ENCODE peak calls at places on chromosome 15, in four cellular contexts. D is kidney, Y is fibroblast of lung, N is testis. M is an unnamed sample.
A peak's percentile ranks its signal among the peaks of the same experiment; 100 is the strongest.

GRCh38 chr15:28933710-28934445 is 48.1 kb downstream of the APBA2 start:
- DNase-seq in Y (peak; percentile 37), N (no peak), D (peak; percentile 61), M (no peak)

GRCh38 chr15:48392356-48392755 is 61.1 kb downstream of the DUT start:
- DNase-seq in N (peak; percentile 75), D (no peak), Y (peak; percentile 87), M (no peak)

GRCh38 chr15:31399544-31400171 is 73.0 kb downstream of the KLF13 start:
- DNase-seq in D (peak; percentile 73), Y (peak; percentile 36), N (no peak), M (no peak)

GRCh38 chr15:78389356-78389755 is 48.7 kb upstream of the IREB2 start:
- DNase-seq in D (no peak), Y (peak; percentile 6), N (no peak), M (no peak)

GRCh38 chr15:64247906-64248541 is 85.2 kb upstream of the PPIB start:
- DNase-seq in D (no peak), Y (peak; percentile 93), N (no peak), M (no peak)

GRCh38 chr15:79674124-79674465 is 222.7 kb downstream of the MTHFS start:
- DNase-seq in D (no peak), Y (no peak), N (no peak), M (peak; percentile 11)

GRCh38 chr15:92018535-92019239 is 165.2 kb downstream of the SLCO3A1 start:
- DNase-seq in N (no peak), Y (no peak), D (no peak), M (no peak)

GRCh38 chr15:61379005-61379404 is 149.9 kb upstream of the RORA start:
- DNase-seq in D (no peak), Y (no peak), N (no peak), M (no peak)

GRCh38 chr15:74327756-74328155 is 39.7 kb downstream of the CYP11A1 start:
- DNase-seq in N (no peak), Y (peak; percentile 34), D (no peak), M (no peak)

GRCh38 chr15:64334530-64334929 is 21.4 kb downstream of the CSNK1G1 start:
- DNase-seq in Y (no peak), N (no peak), D (no peak), M (peak; percentile 49)

GRCh38 chr15:59456114-59456513 is 18.1 kb downstream of the FAM81A start:
- DNase-seq in N (no peak), Y (no peak), D (peak; percentile 84), M (no peak)

GRCh38 chr15:72131922-72132321 is 13.7 kb downstream of the SENP8 start:
- DNase-seq in N (no peak), Y (no peak), D (no peak), M (no peak)

GRCh38 chr15:92118162-92118935 is 264.8 kb downstream of the SLCO3A1 start:
- DNase-seq in N (no peak), Y (peak; percentile 60), D (no peak), M (no peak)

GRCh38 chr15:83304861-83305661 is 20.6 kb upstream of the BNC1 start:
- DNase-seq in D (no peak), Y (peak; percentile 51), N (no peak), M (no peak)

GRCh38 chr15:66132251-66132816 is 121.2 kb downstream of the MEGF11 start:
- DNase-seq in Y (no peak), D (no peak), N (no peak), M (peak; percentile 66)

GRCh38 chr15:101358895-101359294 is 63.8 kb upstream of the SNRPA1 start:
- DNase-seq in D (peak; percentile 16), N (no peak), Y (peak; percentile 2), M (no peak)
- TF ChIP-seq CTCF in D (no peak), N (no peak), Y (no peak), M (no peak)

DNA sequence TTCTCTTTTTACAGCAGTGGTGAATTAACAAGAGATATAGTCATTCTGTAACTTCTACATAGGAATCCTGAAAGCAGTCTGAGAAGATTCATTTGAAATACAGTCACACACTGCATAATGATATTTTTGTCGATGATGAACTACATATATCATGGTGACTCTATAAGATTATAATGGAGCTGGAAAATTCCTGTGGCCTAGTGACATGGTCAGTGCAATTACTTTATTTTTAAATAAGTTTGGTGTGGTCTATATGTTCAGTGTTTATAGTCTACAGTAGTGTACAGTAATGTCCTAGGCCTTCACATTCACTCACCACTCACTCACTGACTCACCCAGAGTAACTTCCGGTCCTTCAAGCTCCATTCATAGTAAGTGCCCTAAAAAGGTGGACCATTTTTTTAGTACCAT is 511.4 kb upstream of the MCTP2 start:
- DNase-seq in D (no peak), N (no peak), Y (peak; percentile 56), M (no peak)
- H3K27ac ChIP-seq in D (no peak overlapping the region), N (no peak overlapping the region), Y (no peak overlapping the region), M (no peak overlapping the region)

GRCh38 chr15:42796955-42797779 is 60.2 kb upstream of the CDAN1 start:
- DNase-seq in D (no peak), N (no peak), Y (no peak), M (no peak)
- TF ChIP-seq CTCF in D (no peak), N (no peak), Y (no peak), M (peak; percentile 2)

GRCh38 chr15:68712886-68713285 is 107.8 kb downstream of the ANP32A start:
- DNase-seq in Y (no peak), N (no peak), D (no peak), M (no peak)

GRCh38 chr15:68710536-68710935 is 110.2 kb downstream of the ANP32A start:
- DNase-seq in N (no peak), D (no peak), Y (no peak), M (no peak)

GRCh38 chr15:68711406-68711805 is 109.3 kb downstream of the ANP32A start:
- DNase-seq in D (no peak), Y (no peak), N (no peak), M (no peak)

GRCh38 chr15:68706256-68706655 is 114.4 kb downstream of the ANP32A start:
- DNase-seq in Y (no peak), D (no peak), N (no peak), M (no peak)

DNA sequence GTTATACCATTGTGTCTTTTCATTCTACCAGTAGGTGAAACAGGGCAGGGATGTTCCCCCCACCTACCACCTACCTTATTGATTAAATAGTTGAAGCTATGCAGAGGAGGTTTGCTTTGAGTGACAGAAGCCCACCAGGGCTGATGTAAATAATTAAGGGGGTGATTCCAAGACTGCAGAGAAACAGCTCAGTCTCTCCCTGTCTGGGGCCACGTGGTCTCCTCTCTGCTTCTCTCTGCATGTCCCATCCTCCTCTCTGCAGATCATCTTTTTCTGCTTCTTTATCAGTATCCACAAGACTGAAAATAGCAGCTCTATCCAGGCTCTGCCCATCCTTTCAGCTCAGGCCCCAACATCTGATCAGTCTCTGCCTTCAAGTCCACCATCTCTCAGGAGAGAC is 110.9 kb downstream of the ANP32A start:
- DNase-seq in Y (no peak), N (no peak), D (no peak), M (no peak)
- H3K27ac ChIP-seq in Y (no peak overlapping the region), N (no peak overlapping the region), D (no peak overlapping the region), M (no peak overlapping the region)

GRCh38 chr15:62912808-62913207 is 129.7 kb upstream of the TPM1 start:
- DNase-seq in N (no peak), Y (no peak), D (no peak), M (peak; percentile 37)
- TF ChIP-seq CTCF in N (no peak), Y (no peak), D (no peak), M (peak; percentile 27)

DNA sequence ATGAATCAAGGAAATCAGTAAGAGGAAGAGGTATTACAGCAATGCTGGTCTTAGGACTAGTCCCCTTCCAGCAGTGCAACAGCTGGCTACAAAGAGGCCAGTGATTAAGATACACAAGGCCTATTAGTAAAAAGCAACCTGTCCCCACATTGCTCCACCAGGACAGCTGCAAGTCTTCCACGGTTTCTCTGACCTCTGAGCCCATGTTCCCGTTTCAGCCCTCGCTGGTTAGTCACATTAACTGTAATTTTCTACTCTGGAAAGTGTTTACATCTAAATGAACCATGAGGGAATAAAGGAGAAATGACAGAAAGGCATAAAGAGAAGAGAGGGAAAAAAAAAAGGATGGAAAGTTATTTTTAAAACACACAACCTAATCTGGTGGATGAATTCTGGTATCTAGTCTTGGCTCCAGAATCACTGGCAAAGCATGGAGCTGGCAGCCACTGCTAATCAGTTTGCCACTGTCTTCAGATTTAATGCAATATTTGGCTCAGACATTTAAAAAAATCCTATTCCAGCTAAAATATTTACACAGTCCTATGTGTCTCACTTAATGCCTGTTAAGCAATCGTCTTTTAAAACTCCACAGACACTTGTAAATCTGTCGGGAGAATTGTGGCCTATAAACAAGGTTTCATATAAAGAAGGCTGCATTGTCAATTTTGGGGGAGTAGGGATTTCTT is 154.9 kb downstream of the GREM1 start:
- DNase-seq in Y (peak; percentile 71), D (peak; percentile 51), N (peak; percentile 28), M (no peak)
- H3K27ac ChIP-seq in Y (peak overlapping the region; percentile 87), D (no peak overlapping the region), N (no peak overlapping the region), M (no peak overlapping the region)

GRCh38 chr15:95492388-95493070 is 838.0 kb upstream of the NR2F2 start:
- DNase-seq in N (no peak), Y (no peak), D (no peak), M (no peak)
- TF ChIP-seq CTCF in N (no peak), Y (no peak), D (no peak), M (no peak)